ENCODE peak calls at places on chromosomes 7 and 10, in nine cellular contexts. G, W, V, E, D, H, J, L and S are unnamed samples.

GRCh38 chr7:158815046-158815445 is 14.3 kb downstream of the ESYT2 start:
- DNase-seq in G (no peak), W (no peak), V (no peak), E (no peak), D (no peak), H (no peak), J (no peak), L (peak; percentile 60), S (no peak)

GRCh38 chr7:47991741-47992311 is 12.4 kb upstream of the HUS1 start:
- DNase-seq in G (peak; percentile 82), W (peak; percentile 94), V (peak; percentile 79), E (no peak), D (peak; percentile 88), H (peak; percentile 77), J (peak; percentile 35), L (peak; percentile 63), S (no peak)

GRCh38 chr10:46248651-46249131 is 38.1 kb upstream of the ANTXRL start:
- DNase-seq in G (no peak), W (no peak), V (no peak), E (no peak), D (no peak), H (no peak), J (no peak), L (no peak), S (no peak)

GRCh38 chr7:82444220-82445049 is 858 bp upstream of the CACNA2D1 start:
- DNase-seq in G (no peak), W (no peak), V (no peak), E (peak; percentile 86), D (no peak), H (no peak), J (no peak), L (no peak), S (peak; percentile 44)

GRCh38 chr7:132200141-132200540 is 376.1 kb downstream of the PLXNA4 start:
- DNase-seq in G (no peak), W (no peak), V (no peak), E (no peak), D (no peak), H (no peak), J (no peak), L (no peak), S (no peak)

GRCh38 chr10:13949844-13950542 is 363.2 kb downstream of the PRPF18 start:
- DNase-seq in G (peak; percentile 99), W (no peak), V (no peak), E (no peak), D (no peak), H (peak; percentile 72), J (no peak), L (peak; percentile 77), S (no peak)

GRCh38 chr10:118960166-118961090 is 69.1 kb upstream of the NANOS1 start:
- DNase-seq in G (peak; percentile 31), W (no peak), V (no peak), E (no peak), D (no peak), H (no peak), J (no peak), L (peak; percentile 34), S (no peak)

GRCh38 chr10:33781666-33782395 is 447.4 kb upstream of the NRP1 start:
- DNase-seq in G (no peak), W (no peak), V (no peak), E (no peak), D (no peak), H (no peak), J (no peak), L (no peak), S (no peak)

GRCh38 chr10:73113543-73113942 is 3.3 kb downstream of the NUDT13 start:
- DNase-seq in G (peak; percentile 70), W (no peak), V (no peak), E (no peak), D (no peak), H (no peak), J (no peak), L (peak; percentile 9), S (no peak)

GRCh38 chr7:103094102-103094501 is 19.2 kb downstream of the ARMC10 start:
- DNase-seq in G (peak; percentile 7), W (no peak), V (no peak), E (no peak), D (no peak), H (no peak), J (no peak), L (no peak), S (no peak)

GRCh38 chr7:118214051-118214832 is 10.3 kb upstream of the ANKRD7 start:
- DNase-seq in G (peak; percentile 78), W (peak; percentile 59), V (peak; percentile 67), E (peak; percentile 89), D (peak; percentile 69), H (peak; percentile 66), J (peak; percentile 12), L (peak; percentile 72), S (peak; percentile 80)

GRCh38 chr7:88546808-88547207 is 212.7 kb upstream of the ZNF804B start:
- DNase-seq in G (peak; percentile 12), W (peak; percentile 57), V (no peak), E (no peak), D (no peak), H (no peak), J (no peak), L (no peak), S (peak; percentile 8)